ENCODE peak calls at places on chromosome 15, in eight cellular contexts. One of them, this sample, is unnamed.

GRCh38 chr15:22949074-22949547 is 31.1 kb downstream of the CYFIP1 start:
- DNase-seq in progenitor cell of endocrine pancreas: no peak
- DNase-seq in psoas muscle: peak
- DNase-seq in AG04449: no peak
- DNase-seq in choroid plexus epithelial cell: peak
- DNase-seq in uterus: peak
- DNase-seq in epithelial cell of esophagus: peak
- DNase-seq in BE2C: peak
- DNase-seq in this sample: no peak

GRCh38 chr15:48675436-48675835 is 29.9 kb upstream of the FBN1 start:
- DNase-seq in choroid plexus epithelial cell: no peak
- DNase-seq in uterus: no peak
- DNase-seq in BE2C: no peak
- DNase-seq in AG04449: no peak
- DNase-seq in epithelial cell of esophagus: no peak
- DNase-seq in progenitor cell of endocrine pancreas: no peak
- DNase-seq in psoas muscle: no peak
- DNase-seq in this sample: no peak

GRCh38 chr15:74387141-74387541 is 19.7 kb upstream of the CYP11A1 start:
- DNase-seq in AG04449: no peak
- DNase-seq in uterus: no peak
- DNase-seq in BE2C: no peak
- DNase-seq in choroid plexus epithelial cell: no peak
- DNase-seq in psoas muscle: no peak
- DNase-seq in epithelial cell of esophagus: no peak
- DNase-seq in progenitor cell of endocrine pancreas: no peak
- DNase-seq in this sample: no peak

GRCh38 chr15:38266247-38266996 is 13.8 kb downstream of the SPRED1 start:
- DNase-seq in uterus: no peak
- DNase-seq in choroid plexus epithelial cell: peak
- DNase-seq in psoas muscle: no peak
- DNase-seq in progenitor cell of endocrine pancreas: no peak
- DNase-seq in BE2C: no peak
- DNase-seq in AG04449: no peak
- DNase-seq in epithelial cell of esophagus: no peak
- DNase-seq in this sample: no peak

GRCh38 chr15:91408476-91409076 is 308.5 kb downstream of the SV2B start:
- DNase-seq in BE2C: peak
- DNase-seq in psoas muscle: no peak
- DNase-seq in AG04449: no peak
- DNase-seq in choroid plexus epithelial cell: peak
- DNase-seq in uterus: no peak
- DNase-seq in progenitor cell of endocrine pancreas: peak
- DNase-seq in epithelial cell of esophagus: no peak
- DNase-seq in this sample: no peak

GRCh38 chr15:29440541-29440940 is 170.9 kb upstream of the NSMCE3 start:
- DNase-seq in uterus: no peak
- DNase-seq in psoas muscle: no peak
- DNase-seq in choroid plexus epithelial cell: no peak
- DNase-seq in epithelial cell of esophagus: no peak
- DNase-seq in progenitor cell of endocrine pancreas: no peak
- DNase-seq in BE2C: no peak
- DNase-seq in AG04449: no peak
- DNase-seq in this sample: no peak

GRCh38 chr15:27768731-27769510 is 330.2 kb downstream of the OCA2 start:
- DNase-seq in uterus: peak
- DNase-seq in BE2C: no peak
- DNase-seq in epithelial cell of esophagus: no peak
- DNase-seq in choroid plexus epithelial cell: no peak
- DNase-seq in AG04449: no peak
- DNase-seq in psoas muscle: no peak
- DNase-seq in progenitor cell of endocrine pancreas: no peak
- DNase-seq in this sample: no peak

GRCh38 chr15:32705450-32705849 is 12.4 kb upstream of the GREM1 start:
- DNase-seq in uterus: no peak
- DNase-seq in choroid plexus epithelial cell: no peak
- DNase-seq in psoas muscle: no peak
- DNase-seq in epithelial cell of esophagus: peak
- DNase-seq in AG04449: no peak
- DNase-seq in progenitor cell of endocrine pancreas: no peak
- DNase-seq in BE2C: no peak
- DNase-seq in this sample: no peak

GRCh38 chr15:34588046-34588674 is 4.7 kb upstream of the GOLGA8B start:
- DNase-seq in choroid plexus epithelial cell: peak
- DNase-seq in BE2C: peak
- DNase-seq in epithelial cell of esophagus: peak
- DNase-seq in progenitor cell of endocrine pancreas: no peak
- DNase-seq in psoas muscle: peak
- DNase-seq in uterus: peak
- DNase-seq in AG04449: peak
- DNase-seq in this sample: no peak

GRCh38 chr15:77440378-77440999 is 19.8 kb downstream of the HMG20A start:
- DNase-seq in uterus: no peak
- DNase-seq in epithelial cell of esophagus: peak
- DNase-seq in progenitor cell of endocrine pancreas: no peak
- DNase-seq in BE2C: no peak
- DNase-seq in psoas muscle: no peak
- DNase-seq in AG04449: no peak
- DNase-seq in choroid plexus epithelial cell: peak
- DNase-seq in this sample: no peak

GRCh38 chr15:58513681-58514336 is 82.0 kb downstream of the LIPC start:
- DNase-seq in choroid plexus epithelial cell: no peak
- DNase-seq in uterus: no peak
- DNase-seq in BE2C: no peak
- DNase-seq in progenitor cell of endocrine pancreas: no peak
- DNase-seq in AG04449: no peak
- DNase-seq in epithelial cell of esophagus: no peak
- DNase-seq in psoas muscle: no peak
- DNase-seq in this sample: no peak

GRCh38 chr15:85702321-85703230 is 92.1 kb downstream of the KLHL25 start:
- DNase-seq in progenitor cell of endocrine pancreas: no peak
- DNase-seq in psoas muscle: no peak
- DNase-seq in AG04449: no peak
- DNase-seq in uterus: no peak
- DNase-seq in epithelial cell of esophagus: no peak
- DNase-seq in BE2C: no peak
- DNase-seq in choroid plexus epithelial cell: peak
- DNase-seq in this sample: no peak

DNA sequence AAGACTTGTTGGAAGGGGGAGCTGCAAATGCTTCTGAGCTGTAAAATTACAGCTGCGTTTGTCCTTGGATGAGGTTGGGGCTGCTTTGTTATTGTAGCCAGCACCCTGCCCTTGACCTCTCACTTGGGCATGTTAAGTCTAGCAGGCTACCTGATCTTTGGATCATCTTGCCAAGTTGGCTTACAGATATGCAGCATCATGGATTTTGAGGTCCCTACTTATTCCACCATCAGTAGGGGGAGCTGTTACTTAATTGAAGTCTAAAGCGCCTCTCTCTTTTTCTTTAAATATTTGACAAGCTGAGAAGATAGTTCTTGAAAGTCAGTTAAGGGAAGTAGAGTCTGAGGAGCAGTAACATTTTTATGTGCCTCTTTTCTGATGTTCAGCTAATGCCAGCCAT is 793.0 kb downstream of the MCTP2 start:
- DNase-seq in epithelial cell of esophagus: peak
- DNase-seq in AG04449: no peak
- DNase-seq in progenitor cell of endocrine pancreas: no peak
- DNase-seq in psoas muscle: no peak
- DNase-seq in BE2C: no peak
- DNase-seq in uterus: no peak
- DNase-seq in choroid plexus epithelial cell: peak
- DNase-seq in this sample: no peak
- TF ChIP-seq CTCF in epithelial cell of esophagus: peak
- TF ChIP-seq CTCF in AG04449: peak
- TF ChIP-seq CTCF in progenitor cell of endocrine pancreas: peak
- TF ChIP-seq CTCF in psoas muscle: peak
- TF ChIP-seq CTCF in BE2C: peak
- TF ChIP-seq CTCF in uterus: peak
- TF ChIP-seq CTCF in choroid plexus epithelial cell: peak
- TF ChIP-seq CTCF in this sample: peak

GRCh38 chr15:43881944-43882343 is 55.1 kb downstream of the WDR76 start:
- DNase-seq in epithelial cell of esophagus: peak
- DNase-seq in choroid plexus epithelial cell: peak
- DNase-seq in progenitor cell of endocrine pancreas: no peak
- DNase-seq in uterus: no peak
- DNase-seq in BE2C: no peak
- DNase-seq in AG04449: no peak
- DNase-seq in psoas muscle: no peak
- DNase-seq in this sample: no peak
- TF ChIP-seq CTCF in epithelial cell of esophagus: peak
- TF ChIP-seq CTCF in choroid plexus epithelial cell: peak
- TF ChIP-seq CTCF in progenitor cell of endocrine pancreas: peak
- TF ChIP-seq CTCF in uterus: no peak
- TF ChIP-seq CTCF in BE2C: peak
- TF ChIP-seq CTCF in AG04449: peak
- TF ChIP-seq CTCF in psoas muscle: no peak
- TF ChIP-seq CTCF in this sample: no peak

DNA sequence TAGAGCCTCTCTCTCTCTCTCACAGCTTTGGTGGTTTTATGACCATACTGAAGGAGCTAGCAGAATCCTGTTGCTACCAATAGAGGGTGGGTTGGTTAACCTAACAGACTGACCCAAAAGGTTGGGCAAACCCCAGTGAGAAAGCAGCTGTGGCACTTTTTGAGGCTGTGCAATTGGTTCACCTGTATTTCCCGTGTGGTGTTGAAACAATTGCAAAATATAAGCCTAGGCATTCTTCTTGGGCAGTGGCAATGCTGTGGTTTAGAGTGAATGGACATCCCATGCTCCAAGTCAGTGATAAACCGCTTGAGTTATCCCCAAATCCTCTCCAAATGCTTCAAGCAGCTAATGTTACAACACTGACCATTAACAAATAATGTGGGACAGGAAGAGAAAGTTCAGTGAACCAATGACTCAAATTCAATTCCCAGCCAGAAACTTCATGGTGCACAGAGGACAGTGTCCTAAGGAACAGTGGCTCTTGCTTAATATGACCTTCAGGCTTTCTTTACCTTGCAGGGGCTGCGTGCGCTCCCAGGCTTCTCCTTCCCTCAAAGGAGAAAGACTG is 261.9 kb upstream of the ICE2 start:
- DNase-seq in choroid plexus epithelial cell: peak
- DNase-seq in progenitor cell of endocrine pancreas: no peak
- DNase-seq in AG04449: no peak
- DNase-seq in BE2C: no peak
- DNase-seq in uterus: no peak
- DNase-seq in psoas muscle: no peak
- DNase-seq in epithelial cell of esophagus: no peak
- DNase-seq in this sample: no peak
- TF ChIP-seq CTCF in choroid plexus epithelial cell: peak
- TF ChIP-seq CTCF in progenitor cell of endocrine pancreas: no peak
- TF ChIP-seq CTCF in AG04449: no peak
- TF ChIP-seq CTCF in BE2C: no peak
- TF ChIP-seq CTCF in uterus: no peak
- TF ChIP-seq CTCF in psoas muscle: no peak
- TF ChIP-seq CTCF in epithelial cell of esophagus: no peak
- TF ChIP-seq CTCF in this sample: no peak

GRCh38 chr15:65824031-65824743 is 32.1 kb upstream of the DENND4A start:
- DNase-seq in psoas muscle: peak
- DNase-seq in uterus: peak
- DNase-seq in epithelial cell of esophagus: peak
- DNase-seq in progenitor cell of endocrine pancreas: peak
- DNase-seq in AG04449: no peak
- DNase-seq in choroid plexus epithelial cell: peak
- DNase-seq in BE2C: peak
- DNase-seq in this sample: no peak
- TF ChIP-seq CTCF in psoas muscle: peak
- TF ChIP-seq CTCF in uterus: peak
- TF ChIP-seq CTCF in epithelial cell of esophagus: peak
- TF ChIP-seq CTCF in progenitor cell of endocrine pancreas: peak
- TF ChIP-seq CTCF in AG04449: peak
- TF ChIP-seq CTCF in choroid plexus epithelial cell: peak
- TF ChIP-seq CTCF in BE2C: peak
- TF ChIP-seq CTCF in this sample: no peak

GRCh38 chr15:100132309-100132708 is 209.5 kb downstream of the ADAMTS17 start:
- DNase-seq in psoas muscle: no peak
- DNase-seq in choroid plexus epithelial cell: no peak
- DNase-seq in epithelial cell of esophagus: no peak
- DNase-seq in progenitor cell of endocrine pancreas: no peak
- DNase-seq in BE2C: no peak
- DNase-seq in uterus: no peak
- DNase-seq in AG04449: no peak
- DNase-seq in this sample: no peak

GRCh38 chr15:100133001-100133400 is 208.8 kb downstream of the ADAMTS17 start:
- DNase-seq in AG04449: no peak
- DNase-seq in epithelial cell of esophagus: no peak
- DNase-seq in uterus: no peak
- DNase-seq in psoas muscle: no peak
- DNase-seq in choroid plexus epithelial cell: no peak
- DNase-seq in BE2C: no peak
- DNase-seq in progenitor cell of endocrine pancreas: no peak
- DNase-seq in this sample: no peak

GRCh38 chr15:100129677-100130076 is 212.1 kb downstream of the ADAMTS17 start:
- DNase-seq in AG04449: no peak
- DNase-seq in epithelial cell of esophagus: no peak
- DNase-seq in BE2C: no peak
- DNase-seq in psoas muscle: no peak
- DNase-seq in choroid plexus epithelial cell: no peak
- DNase-seq in uterus: no peak
- DNase-seq in progenitor cell of endocrine pancreas: no peak
- DNase-seq in this sample: no peak

GRCh38 chr15:100133981-100134711 is 207.6 kb downstream of the ADAMTS17 start:
- DNase-seq in AG04449: no peak
- DNase-seq in choroid plexus epithelial cell: no peak
- DNase-seq in uterus: no peak
- DNase-seq in epithelial cell of esophagus: no peak
- DNase-seq in BE2C: no peak
- DNase-seq in psoas muscle: no peak
- DNase-seq in progenitor cell of endocrine pancreas: no peak
- DNase-seq in this sample: no peak

GRCh38 chr15:100131321-100132224 is 210.2 kb downstream of the ADAMTS17 start:
- DNase-seq in choroid plexus epithelial cell: peak
- DNase-seq in psoas muscle: no peak
- DNase-seq in progenitor cell of endocrine pancreas: no peak
- DNase-seq in AG04449: no peak
- DNase-seq in epithelial cell of esophagus: peak
- DNase-seq in uterus: no peak
- DNase-seq in BE2C: no peak
- DNase-seq in this sample: no peak
- TF ChIP-seq CTCF in choroid plexus epithelial cell: peak
- TF ChIP-seq CTCF in psoas muscle: peak
- TF ChIP-seq CTCF in progenitor cell of endocrine pancreas: peak
- TF ChIP-seq CTCF in AG04449: peak
- TF ChIP-seq CTCF in epithelial cell of esophagus: peak
- TF ChIP-seq CTCF in uterus: peak
- TF ChIP-seq CTCF in BE2C: no peak
- TF ChIP-seq CTCF in this sample: no peak

GRCh38 chr15:62618432-62618831 is 424.1 kb upstream of the TPM1 start:
- DNase-seq in psoas muscle: no peak
- DNase-seq in progenitor cell of endocrine pancreas: no peak
- DNase-seq in epithelial cell of esophagus: peak
- DNase-seq in uterus: no peak
- DNase-seq in AG04449: peak
- DNase-seq in choroid plexus epithelial cell: peak
- DNase-seq in BE2C: no peak
- DNase-seq in this sample: no peak
- TF ChIP-seq CTCF in psoas muscle: no peak
- TF ChIP-seq CTCF in progenitor cell of endocrine pancreas: no peak
- TF ChIP-seq CTCF in epithelial cell of esophagus: peak
- TF ChIP-seq CTCF in uterus: no peak
- TF ChIP-seq CTCF in AG04449: peak
- TF ChIP-seq CTCF in choroid plexus epithelial cell: peak
- TF ChIP-seq CTCF in BE2C: peak
- TF ChIP-seq CTCF in this sample: no peak